ENCODE peak calls at places on chromosomes 5 and 9, in eight cellular contexts. One of them, this sample, is unnamed. For H3K36me3, the result is how much of the 10 kb centered on the place peaks cover.

GRCh38 chr5:181035991-181036815 is 3.9 kb upstream of the BTNL9 start:
- DNase-seq in pancreas: no peak
- DNase-seq in HCT116: no peak
- DNase-seq in fibroblast of lung: no peak
- DNase-seq in tibial nerve: no peak
- DNase-seq in Panc1: no peak
- DNase-seq in left lung: no peak
- DNase-seq in endothelial cell of umbilical vein: no peak
- DNase-seq in this sample: no peak

GRCh38 chr5:76601470-76601869 is 21.7 kb downstream of the F2RL2 start:
- DNase-seq in tibial nerve: peak
- DNase-seq in pancreas: no peak
- DNase-seq in left lung: no peak
- DNase-seq in fibroblast of lung: peak
- DNase-seq in HCT116: peak
- DNase-seq in endothelial cell of umbilical vein: peak
- DNase-seq in Panc1: no peak
- DNase-seq in this sample: no peak

GRCh38 chr5:176178789-176179188 is 59.4 kb upstream of the SIMC1 start:
- DNase-seq in left lung: no peak
- DNase-seq in HCT116: no peak
- DNase-seq in fibroblast of lung: no peak
- DNase-seq in endothelial cell of umbilical vein: no peak
- DNase-seq in Panc1: no peak
- DNase-seq in pancreas: no peak
- DNase-seq in tibial nerve: no peak
- DNase-seq in this sample: no peak

GRCh38 chr5:89200899-89201298 is 317.9 kb upstream of the MEF2C start:
- DNase-seq in left lung: no peak
- DNase-seq in pancreas: no peak
- DNase-seq in fibroblast of lung: no peak
- DNase-seq in endothelial cell of umbilical vein: no peak
- DNase-seq in tibial nerve: no peak
- DNase-seq in Panc1: no peak
- DNase-seq in HCT116: no peak
- DNase-seq in this sample: no peak

GRCh38 chr5:116658141-116658540 is 83.5 kb upstream of the SEMA6A start:
- DNase-seq in HCT116: no peak
- DNase-seq in Panc1: no peak
- DNase-seq in endothelial cell of umbilical vein: no peak
- DNase-seq in pancreas: no peak
- DNase-seq in tibial nerve: no peak
- DNase-seq in fibroblast of lung: no peak
- DNase-seq in left lung: no peak
- DNase-seq in this sample: no peak

GRCh38 chr5:52956014-52956413 is 33.1 kb upstream of the ITGA2 start:
- DNase-seq in Panc1: no peak
- DNase-seq in endothelial cell of umbilical vein: no peak
- DNase-seq in fibroblast of lung: no peak
- DNase-seq in pancreas: no peak
- DNase-seq in HCT116: no peak
- DNase-seq in tibial nerve: no peak
- DNase-seq in left lung: no peak
- DNase-seq in this sample: no peak

GRCh38 chr5:93603711-93604118 is 20.7 kb downstream of the NR2F1 start:
- DNase-seq in pancreas: no peak
- DNase-seq in left lung: no peak
- DNase-seq in tibial nerve: no peak
- DNase-seq in HCT116: no peak
- DNase-seq in fibroblast of lung: peak
- DNase-seq in endothelial cell of umbilical vein: no peak
- DNase-seq in Panc1: no peak
- DNase-seq in this sample: no peak

GRCh38 chr5:43305948-43306563 is 7.2 kb downstream of the HMGCS1 start:
- DNase-seq in tibial nerve: peak
- DNase-seq in pancreas: no peak
- DNase-seq in HCT116: peak
- DNase-seq in Panc1: peak
- DNase-seq in fibroblast of lung: peak
- DNase-seq in left lung: no peak
- DNase-seq in endothelial cell of umbilical vein: peak
- DNase-seq in this sample: no peak

GRCh38 chr9:34246453-34246852 is 67.6 kb downstream of the UBAP1 start:
- DNase-seq in pancreas: no peak
- DNase-seq in tibial nerve: no peak
- DNase-seq in Panc1: no peak
- DNase-seq in fibroblast of lung: no peak
- DNase-seq in left lung: no peak
- DNase-seq in HCT116: no peak
- DNase-seq in endothelial cell of umbilical vein: no peak
- DNase-seq in this sample: no peak
- TF ChIP-seq CTCF in pancreas: no peak
- TF ChIP-seq CTCF in tibial nerve: no peak
- TF ChIP-seq CTCF in Panc1: no peak
- TF ChIP-seq CTCF in fibroblast of lung: no peak
- TF ChIP-seq CTCF in left lung: no peak
- TF ChIP-seq CTCF in HCT116: no peak
- TF ChIP-seq CTCF in endothelial cell of umbilical vein: no peak
- TF ChIP-seq CTCF in this sample: no peak

GRCh38 chr5:154819546-154819945 is 30.9 kb downstream of the FAXDC2 start:
- DNase-seq in Panc1: no peak
- DNase-seq in fibroblast of lung: no peak
- DNase-seq in endothelial cell of umbilical vein: no peak
- DNase-seq in pancreas: no peak
- DNase-seq in tibial nerve: no peak
- DNase-seq in HCT116: no peak
- DNase-seq in left lung: no peak
- DNase-seq in this sample: no peak
- H3K36me3 ChIP-seq in Panc1: under half
- H3K36me3 ChIP-seq in fibroblast of lung: under half
- H3K36me3 ChIP-seq in endothelial cell of umbilical vein: under half
- H3K36me3 ChIP-seq in pancreas: under half
- H3K36me3 ChIP-seq in tibial nerve: half or more
- H3K36me3 ChIP-seq in HCT116: under half
- H3K36me3 ChIP-seq in left lung: half or more
- H3K36me3 ChIP-seq in this sample: under half

GRCh38 chr5:157322581-157322980 is 56.7 kb downstream of the CYFIP2 start:
- DNase-seq in tibial nerve: no peak
- DNase-seq in Panc1: no peak
- DNase-seq in pancreas: no peak
- DNase-seq in fibroblast of lung: no peak
- DNase-seq in left lung: no peak
- DNase-seq in HCT116: no peak
- DNase-seq in endothelial cell of umbilical vein: no peak
- DNase-seq in this sample: no peak

GRCh38 chr5:157326440-157327023 is 60.6 kb downstream of the CYFIP2 start:
- DNase-seq in tibial nerve: no peak
- DNase-seq in fibroblast of lung: no peak
- DNase-seq in left lung: no peak
- DNase-seq in HCT116: no peak
- DNase-seq in endothelial cell of umbilical vein: no peak
- DNase-seq in Panc1: no peak
- DNase-seq in pancreas: no peak
- DNase-seq in this sample: no peak

GRCh38 chr5:157324237-157324636 is 58.3 kb downstream of the CYFIP2 start:
- DNase-seq in HCT116: no peak
- DNase-seq in pancreas: no peak
- DNase-seq in fibroblast of lung: no peak
- DNase-seq in endothelial cell of umbilical vein: no peak
- DNase-seq in tibial nerve: no peak
- DNase-seq in left lung: no peak
- DNase-seq in Panc1: no peak
- DNase-seq in this sample: no peak

GRCh38 chr5:157327771-157328170 is 61.8 kb downstream of the CYFIP2 start:
- DNase-seq in left lung: no peak
- DNase-seq in endothelial cell of umbilical vein: no peak
- DNase-seq in pancreas: no peak
- DNase-seq in HCT116: no peak
- DNase-seq in Panc1: no peak
- DNase-seq in fibroblast of lung: no peak
- DNase-seq in tibial nerve: no peak
- DNase-seq in this sample: no peak

GRCh38 chr5:157323107-157323706 is 57.3 kb downstream of the CYFIP2 start:
- DNase-seq in HCT116: no peak
- DNase-seq in tibial nerve: no peak
- DNase-seq in left lung: no peak
- DNase-seq in pancreas: no peak
- DNase-seq in Panc1: no peak
- DNase-seq in endothelial cell of umbilical vein: no peak
- DNase-seq in fibroblast of lung: no peak
- DNase-seq in this sample: no peak
- TF ChIP-seq CTCF in HCT116: peak
- TF ChIP-seq CTCF in tibial nerve: peak
- TF ChIP-seq CTCF in left lung: no peak
- TF ChIP-seq CTCF in pancreas: no peak
- TF ChIP-seq CTCF in Panc1: peak
- TF ChIP-seq CTCF in endothelial cell of umbilical vein: peak
- TF ChIP-seq CTCF in fibroblast of lung: no peak
- TF ChIP-seq CTCF in this sample: peak

GRCh38 chr9:97140566-97140965 is 101.6 kb upstream of the CTSV start:
- DNase-seq in fibroblast of lung: no peak
- DNase-seq in left lung: no peak
- DNase-seq in pancreas: no peak
- DNase-seq in endothelial cell of umbilical vein: no peak
- DNase-seq in tibial nerve: no peak
- DNase-seq in Panc1: no peak
- DNase-seq in HCT116: no peak
- DNase-seq in this sample: no peak
- H3K36me3 ChIP-seq in fibroblast of lung: under half
- H3K36me3 ChIP-seq in left lung: under half
- H3K36me3 ChIP-seq in pancreas: under half
- H3K36me3 ChIP-seq in endothelial cell of umbilical vein: under half
- H3K36me3 ChIP-seq in tibial nerve: under half
- H3K36me3 ChIP-seq in Panc1: under half
- H3K36me3 ChIP-seq in HCT116: under half
- H3K36me3 ChIP-seq in this sample: under half

DNA sequence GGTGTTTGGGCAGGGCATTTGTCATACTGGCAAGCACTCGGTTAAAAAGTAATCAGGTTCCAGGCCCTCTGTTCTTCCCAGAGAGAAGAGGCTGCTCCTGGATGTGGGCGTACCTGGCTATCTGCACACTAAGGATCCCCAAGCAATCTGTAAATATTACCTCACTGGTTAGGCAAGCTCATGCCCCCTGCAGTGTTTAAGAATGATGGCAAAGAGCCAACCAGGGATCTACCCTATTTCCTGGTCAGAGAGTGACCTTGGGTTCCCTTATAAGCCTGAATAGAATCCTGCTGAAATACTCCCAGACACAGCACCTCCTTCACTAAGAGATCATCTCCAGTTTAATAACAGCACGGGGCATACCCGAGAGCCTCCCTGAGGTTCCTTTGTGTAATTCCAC is 181.2 kb downstream of the PIK3R1 start:
- DNase-seq in endothelial cell of umbilical vein: no peak
- DNase-seq in pancreas: peak
- DNase-seq in tibial nerve: no peak
- DNase-seq in fibroblast of lung: no peak
- DNase-seq in Panc1: no peak
- DNase-seq in HCT116: no peak
- DNase-seq in left lung: no peak
- DNase-seq in this sample: peak
- TF ChIP-seq CTCF in endothelial cell of umbilical vein: no peak
- TF ChIP-seq CTCF in pancreas: no peak
- TF ChIP-seq CTCF in tibial nerve: no peak
- TF ChIP-seq CTCF in fibroblast of lung: no peak
- TF ChIP-seq CTCF in Panc1: no peak
- TF ChIP-seq CTCF in HCT116: no peak
- TF ChIP-seq CTCF in left lung: no peak
- TF ChIP-seq CTCF in this sample: no peak

DNA sequence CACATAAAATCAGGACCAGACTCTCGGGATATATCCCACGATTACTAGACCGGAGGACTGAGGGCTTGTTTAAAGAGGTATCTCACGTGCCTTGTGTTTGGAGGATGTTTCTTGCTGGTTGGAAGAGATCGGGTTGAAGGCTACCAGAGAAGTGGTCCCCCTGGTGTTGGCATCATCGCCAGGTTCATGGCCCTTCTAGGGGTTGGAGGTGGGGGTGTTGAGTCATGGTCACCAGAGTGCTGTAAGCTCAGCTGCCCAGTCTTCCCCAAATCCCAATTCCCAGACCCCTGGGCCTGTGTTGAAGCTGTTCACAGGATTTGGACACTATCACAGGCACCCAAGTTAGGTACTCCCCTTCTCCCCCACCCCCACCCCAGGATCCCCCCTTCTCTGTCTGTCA is 29.1 kb upstream of the PRDM12 start:
- DNase-seq in fibroblast of lung: no peak
- DNase-seq in Panc1: no peak
- DNase-seq in left lung: no peak
- DNase-seq in HCT116: no peak
- DNase-seq in pancreas: no peak
- DNase-seq in tibial nerve: no peak
- DNase-seq in endothelial cell of umbilical vein: no peak
- DNase-seq in this sample: no peak
- H3K36me3 ChIP-seq in fibroblast of lung: under half
- H3K36me3 ChIP-seq in Panc1: under half
- H3K36me3 ChIP-seq in left lung: half or more
- H3K36me3 ChIP-seq in HCT116: under half
- H3K36me3 ChIP-seq in pancreas: half or more
- H3K36me3 ChIP-seq in tibial nerve: half or more
- H3K36me3 ChIP-seq in endothelial cell of umbilical vein: under half
- H3K36me3 ChIP-seq in this sample: under half

DNA sequence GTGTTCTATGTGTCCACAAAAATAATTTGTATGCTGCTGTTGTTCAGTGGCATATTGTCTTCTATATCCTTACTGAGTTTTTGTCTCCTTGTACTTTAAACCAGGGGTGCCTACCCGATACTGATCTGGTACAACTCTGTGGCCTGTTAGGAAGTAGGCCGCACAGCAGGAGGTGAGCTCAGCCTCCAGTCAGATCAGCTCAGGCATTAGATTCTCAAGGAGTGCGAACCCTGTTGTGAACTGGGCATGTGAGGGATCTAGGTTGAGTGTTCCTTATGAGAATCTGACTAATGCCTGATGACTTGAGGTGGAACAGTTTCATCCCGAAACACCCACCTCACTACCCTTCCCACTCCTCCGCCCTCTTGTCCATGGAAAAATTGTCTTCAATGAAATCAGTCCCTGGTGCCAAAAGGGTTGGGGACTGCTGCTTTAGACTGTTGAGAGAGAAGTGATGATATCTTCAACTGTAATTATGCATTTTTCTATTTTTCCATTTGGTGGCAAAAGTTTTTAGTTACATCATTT is 63.7 kb downstream of the UBE2R2 start:
- DNase-seq in endothelial cell of umbilical vein: no peak
- DNase-seq in fibroblast of lung: no peak
- DNase-seq in Panc1: no peak
- DNase-seq in tibial nerve: no peak
- DNase-seq in HCT116: no peak
- DNase-seq in left lung: no peak
- DNase-seq in pancreas: no peak
- DNase-seq in this sample: no peak
- TF ChIP-seq CTCF in endothelial cell of umbilical vein: no peak
- TF ChIP-seq CTCF in fibroblast of lung: no peak
- TF ChIP-seq CTCF in Panc1: no peak
- TF ChIP-seq CTCF in tibial nerve: no peak
- TF ChIP-seq CTCF in HCT116: no peak
- TF ChIP-seq CTCF in left lung: no peak
- TF ChIP-seq CTCF in pancreas: no peak
- TF ChIP-seq CTCF in this sample: no peak